ENCODE peak calls at places on chromosomes 13 and 19, in five cellular contexts. P, F, D, V and Y are unnamed samples.

GRCh38 chr13:50518791-50519201 is 324.7 kb downstream of the DLEU7 start:
- DNase-seq in V (no peak), F (peak; percentile 69), D (no peak), P (no peak), Y (peak; percentile 47)

GRCh38 chr13:58680115-58680514 is 1048.6 kb downstream of the PCDH17 start:
- DNase-seq in F (no peak), P (no peak), V (no peak), D (no peak), Y (no peak)

GRCh38 chr19:57934820-57935665 is at the start of gene ZNF418:
- DNase-seq in F (peak; percentile 66), V (peak; percentile 53), P (peak; percentile 44), D (peak; percentile 78), Y (peak; percentile 43)

GRCh38 chr13:25281937-25282332 is 5.4 kb downstream of the MTMR6 start:
- DNase-seq in P (no peak), V (no peak), F (no peak), D (no peak), Y (no peak)

GRCh38 chr13:43698743-43699142 is 88.0 kb downstream of the ENOX1 start:
- DNase-seq in D (no peak), P (no peak), F (no peak), V (no peak), Y (peak; percentile 16)

GRCh38 chr13:113273856-113274590 is 23.0 kb upstream of the LAMP1 start:
- DNase-seq in F (no peak), V (no peak), P (peak; percentile 11), D (no peak), Y (no peak)

GRCh38 chr13:35672611-35673010 is 196.1 kb upstream of the MAB21L1 start:
- DNase-seq in V (no peak), F (no peak), D (no peak), P (peak; percentile 88), Y (no peak)

GRCh38 chr19:54017266-54017665 is 25.8 kb downstream of the CACNG6 start:
- DNase-seq in F (no peak), P (no peak), D (no peak), V (no peak), Y (no peak)

GRCh38 chr13:88042489-88042888 is 371.3 kb downstream of the SLITRK5 start:
- DNase-seq in V (no peak), D (no peak), F (no peak), P (no peak), Y (no peak)

GRCh38 chr19:29371766-29372415 is 153.9 kb upstream of the VSTM2B start:
- DNase-seq in D (peak; percentile 2), V (no peak), P (no peak), F (no peak), Y (no peak)

GRCh38 chr13:39451860-39452301 is 151.1 kb downstream of the LHFPL6 start:
- DNase-seq in F (no peak), V (no peak), D (no peak), P (no peak), Y (no peak)

GRCh38 chr19:33458171-33458633 is 63.4 kb downstream of the PEPD start:
- DNase-seq in P (no peak), D (no peak), V (peak; percentile 20), F (no peak), Y (no peak)

GRCh38 chr13:24694907-24695306 is 14.7 kb downstream of the ATP12A start:
- DNase-seq in P (no peak), D (no peak), V (no peak), F (no peak), Y (no peak)

GRCh38 chr19:50639121-50640112 is at the start of gene SYT3:
- DNase-seq in D (peak; percentile 29), P (no peak), F (no peak), V (no peak), Y (no peak)

GRCh38 chr19:24086974-24087595 is at the start of gene ZNF254:
- DNase-seq in D (peak; percentile 92), F (peak; percentile 82), P (peak; percentile 62), V (peak; percentile 85), Y (peak; percentile 82)

GRCh38 chr13:38223093-38223492 is 126.6 kb upstream of the UFM1 start:
- DNase-seq in V (no peak), P (no peak), F (no peak), D (no peak), Y (no peak)

GRCh38 chr19:29119582-29119981 is 93.4 kb downstream of the UQCRFS1 start:
- DNase-seq in F (no peak), V (no peak), P (no peak), D (no peak), Y (no peak)

GRCh38 chr19:40521276-40521675 is 54.5 kb downstream of the SPTBN4 start:
- DNase-seq in F (no peak), V (no peak), D (no peak), P (no peak), Y (no peak)

GRCh38 chr19:6693056-6693471 is 23.1 kb upstream of the TNFSF14 start:
- DNase-seq in D (no peak), P (no peak), F (peak; percentile 60), V (no peak), Y (no peak)

GRCh38 chr13:101291647-101292515 is 124.4 kb downstream of the NALCN start:
- DNase-seq in V (no peak), F (no peak), D (no peak), P (no peak), Y (no peak)

GRCh38 chr13:27194895-27195764 is 23.5 kb upstream of the USP12 start:
- DNase-seq in F (no peak), D (no peak), P (peak; percentile 63), V (no peak), Y (no peak)

GRCh38 chr13:95437561-95437960 is 115.0 kb upstream of the CLDN10 start:
- DNase-seq in D (no peak), F (no peak), V (no peak), P (no peak), Y (no peak)

GRCh38 chr19:23310729-23311211 is 60.6 kb upstream of the ZNF724 start:
- DNase-seq in V (no peak), D (no peak), F (no peak), P (no peak), Y (no peak)

GRCh38 chr13:19864018-19864338 is 529 bp upstream of the ZMYM5 start:
- DNase-seq in V (peak; percentile 62), F (no peak), P (no peak), D (peak; percentile 36), Y (no peak)

GRCh38 chr13:77919351-77920294 is 992 bp upstream of the EDNRB start:
- DNase-seq in F (peak; percentile 55), V (peak; percentile 50), D (peak; percentile 8), P (no peak), Y (no peak)

GRCh38 chr13:28385362-28385761 is 109.6 kb downstream of the FLT1 start:
- DNase-seq in D (no peak), F (no peak), V (no peak), P (no peak), Y (no peak)
- H3K27me3 ChIP-seq in D (no peaks in the 10 kb centered on the region), F (no peaks in the 10 kb centered on the region), V (no peaks in the 10 kb centered on the region), P (no peaks in the 10 kb centered on the region), Y (no peaks in the 10 kb centered on the region)

DNA sequence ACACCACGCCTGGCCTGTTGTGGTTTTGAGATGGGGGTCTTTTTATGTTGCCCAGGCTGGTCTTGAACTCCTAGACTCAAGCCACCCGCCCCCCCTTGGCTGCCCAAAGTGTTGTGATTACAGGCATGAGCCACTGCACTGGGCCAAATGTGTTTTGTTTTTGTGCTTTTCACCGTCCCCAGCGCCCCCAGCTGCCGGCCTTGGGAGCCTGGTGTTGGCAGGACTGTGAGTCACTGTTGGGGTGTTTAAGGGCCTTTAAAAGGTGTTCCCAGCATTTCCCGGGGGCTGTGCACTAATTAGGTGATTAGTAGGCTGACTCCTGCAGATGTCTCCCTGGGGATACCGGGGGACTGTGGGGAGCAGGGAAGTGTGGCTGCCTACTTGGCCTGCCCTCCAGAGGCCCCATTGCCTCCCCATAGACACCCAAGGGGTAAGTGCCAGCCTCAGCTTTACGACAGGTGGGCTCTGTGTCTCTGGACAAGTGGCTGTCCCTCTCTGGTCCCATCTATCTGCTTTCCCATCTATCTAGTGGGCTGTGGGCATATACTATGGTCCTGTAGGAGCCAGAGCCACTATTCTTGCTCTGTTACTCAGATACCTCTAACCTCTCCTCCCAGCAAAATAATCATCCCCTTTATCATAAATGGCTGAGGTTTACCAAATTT is 11.8 kb upstream of the TLE5 start:
- DNase-seq in D (no peak), V (no peak), P (no peak), F (no peak), Y (no peak)
- TF ChIP-seq CTCF in D (no peak), V (no peak), P (peak; percentile 37), F (no peak), Y (no peak)

DNA sequence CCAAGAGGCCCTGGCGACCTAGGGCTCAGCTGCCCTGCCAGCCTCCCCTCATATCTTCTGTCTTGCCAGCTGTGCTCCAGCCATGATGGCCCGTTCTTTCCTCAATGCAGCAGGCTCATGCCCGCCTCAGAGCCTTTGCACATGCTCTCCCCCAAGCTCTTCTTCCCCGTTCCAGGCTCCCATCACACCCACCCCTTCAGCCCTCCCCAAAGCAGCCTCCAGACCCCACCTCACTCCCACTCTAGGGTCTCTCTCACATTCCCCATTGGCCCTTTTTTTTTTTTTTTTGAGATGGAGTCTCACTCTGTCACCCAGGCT is 29.9 kb upstream of the ATP1A3 start:
- DNase-seq in F (no peak), D (no peak), V (no peak), P (no peak), Y (no peak)
- H3K27me3 ChIP-seq in F (no peaks in the 10 kb centered on the region), D (no peaks in the 10 kb centered on the region), V (no peaks in the 10 kb centered on the region), P (peaks cover 1% of the 10 kb centered on the region), Y (peaks cover 4% of the 10 kb centered on the region)

GRCh38 chr13:62092536-62092935 is 676.9 kb upstream of the PCDH20 start:
- DNase-seq in D (no peak), F (no peak), V (no peak), P (no peak), Y (no peak)

GRCh38 chr13:62085337-62085736 is 669.7 kb upstream of the PCDH20 start:
- DNase-seq in D (no peak), P (no peak), F (no peak), V (no peak), Y (no peak)

GRCh38 chr13:62085832-62086231 is 670.2 kb upstream of the PCDH20 start:
- DNase-seq in P (no peak), V (no peak), F (no peak), D (no peak), Y (no peak)

GRCh38 chr13:62084728-62085127 is 669.1 kb upstream of the PCDH20 start:
- DNase-seq in P (no peak), D (no peak), F (no peak), V (no peak), Y (no peak)

GRCh38 chr13:62088155-62088554 is 672.5 kb upstream of the PCDH20 start:
- DNase-seq in F (no peak), D (no peak), P (no peak), V (no peak), Y (no peak)
- TF ChIP-seq CTCF in F (no peak), D (no peak), P (no peak), V (no peak), Y (no peak)